ENCODE peak calls at places on chromosomes 1 and 21, in eight cellular contexts. H, B, R, U, Z, O, Q and C are unnamed samples.

GRCh38 chr1:108785264-108785663 is 38.8 kb downstream of the STXBP3 start:
- DNase-seq in B (no peak), O (no peak), Q (no peak), Z (no peak), R (no peak), U (no peak), H (no peak), C (no peak)

GRCh38 chr1:210448293-210448892 is 119.7 kb downstream of the HHAT start:
- DNase-seq in Q (peak), O (no peak), B (no peak), R (peak), Z (no peak), U (no peak), H (no peak), C (peak)

GRCh38 chr1:223144431-223144830 is 1.4 kb upstream of the TLR5 start:
- DNase-seq in Z (no peak), Q (no peak), R (no peak), B (no peak), O (no peak), H (no peak), U (no peak), C (no peak)

GRCh38 chr1:204314893-204315735 is 44.6 kb downstream of the PLEKHA6 start:
- DNase-seq in H (no peak), U (no peak), B (no peak), O (no peak), Q (no peak), Z (no peak), R (no peak), C (no peak)

GRCh38 chr1:162612606-162613400 is 19.5 kb upstream of the DDR2 start:
- DNase-seq in B (no peak), U (no peak), R (no peak), Q (no peak), H (no peak), O (peak), Z (no peak), C (peak)

GRCh38 chr1:171814692-171815091 is 26.6 kb upstream of the DNM3 start:
- DNase-seq in H (no peak), Z (no peak), R (no peak), Q (no peak), B (no peak), O (no peak), U (no peak), C (peak)

GRCh38 chr1:30405081-30405480 is 318.3 kb downstream of the MATN1 start:
- DNase-seq in H (no peak), Z (no peak), U (peak), Q (no peak), B (no peak), R (no peak), O (no peak), C (no peak)

GRCh38 chr1:97277891-97278662 is 556.5 kb downstream of the PTBP2 start:
- DNase-seq in Z (no peak), Q (no peak), R (peak), U (no peak), B (no peak), H (no peak), O (no peak), C (peak)

GRCh38 chr1:35717911-35718476 is 690 bp downstream of the C1orf216 start:
- DNase-seq in O (peak), B (no peak), H (no peak), U (peak), Q (peak), Z (no peak), R (peak), C (peak)

GRCh38 chr1:193335797-193336428 is 149.5 kb upstream of the B3GALT2 start:
- DNase-seq in B (no peak), H (no peak), O (no peak), U (no peak), R (no peak), Z (no peak), Q (no peak), C (peak)

GRCh38 chr1:110540891-110541685 is 22.1 kb upstream of the KCNA10 start:
- DNase-seq in Q (no peak), H (no peak), Z (no peak), B (no peak), U (no peak), O (no peak), R (no peak), C (no peak)

GRCh38 chr21:42684109-42684916 is 30.9 kb downstream of the PDE9A start:
- DNase-seq in O (no peak), H (peak), U (no peak), Q (peak), B (peak), R (no peak), Z (peak), C (peak)